ENCODE peak calls at places on chromosomes 2 and 18, in nine cellular contexts. One of them, this sample, is unnamed.

GRCh38 chr2:136125226-136125625 is 7.3 kb upstream of the CXCR4 start:
- DNase-seq in upper lobe of right lung: no peak
- DNase-seq in glutamatergic neuron: no peak
- DNase-seq in GM10248: no peak
- DNase-seq in lower leg skin: no peak
- DNase-seq in neural progenitor cell: peak; percentile 27
- DNase-seq in GM23338: no peak
- DNase-seq in foreskin fibroblast: no peak
- DNase-seq in tibial nerve: no peak
- DNase-seq in this sample: no peak

GRCh38 chr2:162449471-162449870 is 105.5 kb downstream of the GCA start:
- DNase-seq in upper lobe of right lung: no peak
- DNase-seq in glutamatergic neuron: no peak
- DNase-seq in GM10248: no peak
- DNase-seq in lower leg skin: no peak
- DNase-seq in neural progenitor cell: no peak
- DNase-seq in GM23338: no peak
- DNase-seq in foreskin fibroblast: no peak
- DNase-seq in tibial nerve: no peak
- DNase-seq in this sample: no peak

GRCh38 chr2:214310319-214310718 is 100.5 kb upstream of the VWC2L start:
- DNase-seq in upper lobe of right lung: no peak
- DNase-seq in glutamatergic neuron: no peak
- DNase-seq in GM10248: no peak
- DNase-seq in lower leg skin: no peak
- DNase-seq in neural progenitor cell: peak; percentile 23
- DNase-seq in GM23338: peak; percentile 43
- DNase-seq in foreskin fibroblast: no peak
- DNase-seq in tibial nerve: no peak
- DNase-seq in this sample: no peak

GRCh38 chr2:72995420-72996151 is 75.9 kb downstream of the SFXN5 start:
- DNase-seq in upper lobe of right lung: peak; percentile 46
- DNase-seq in glutamatergic neuron: no peak
- DNase-seq in GM10248: no peak
- DNase-seq in lower leg skin: peak; percentile 83
- DNase-seq in neural progenitor cell: peak; percentile 90
- DNase-seq in GM23338: no peak
- DNase-seq in foreskin fibroblast: no peak
- DNase-seq in tibial nerve: no peak
- DNase-seq in this sample: no peak

GRCh38 chr2:201441409-201441808 is 9.8 kb downstream of the TRAK2 start:
- DNase-seq in upper lobe of right lung: no peak
- DNase-seq in glutamatergic neuron: no peak
- DNase-seq in GM10248: no peak
- DNase-seq in lower leg skin: no peak
- DNase-seq in neural progenitor cell: no peak
- DNase-seq in GM23338: no peak
- DNase-seq in foreskin fibroblast: no peak
- DNase-seq in tibial nerve: no peak
- DNase-seq in this sample: no peak

GRCh38 chr2:44362207-44363015 is 664 bp downstream of the CAMKMT start:
- DNase-seq in upper lobe of right lung: peak; percentile 68
- DNase-seq in glutamatergic neuron: peak; percentile 50
- DNase-seq in GM10248: peak; percentile 21
- DNase-seq in lower leg skin: peak; percentile 86
- DNase-seq in neural progenitor cell: peak; percentile 66
- DNase-seq in GM23338: peak; percentile 77
- DNase-seq in foreskin fibroblast: peak; percentile 57
- DNase-seq in tibial nerve: no peak
- DNase-seq in this sample: no peak

GRCh38 chr2:145741161-145741560 is 1221.2 kb upstream of the ZEB2 start:
- DNase-seq in upper lobe of right lung: no peak
- DNase-seq in glutamatergic neuron: no peak
- DNase-seq in GM10248: no peak
- DNase-seq in lower leg skin: no peak
- DNase-seq in neural progenitor cell: no peak
- DNase-seq in GM23338: no peak
- DNase-seq in foreskin fibroblast: no peak
- DNase-seq in tibial nerve: no peak
- DNase-seq in this sample: no peak

GRCh38 chr2:231571810-231572209 is 20.9 kb upstream of the TEX44 start:
- DNase-seq in upper lobe of right lung: no peak
- DNase-seq in glutamatergic neuron: no peak
- DNase-seq in GM10248: no peak
- DNase-seq in lower leg skin: no peak
- DNase-seq in neural progenitor cell: no peak
- DNase-seq in GM23338: peak; percentile 77
- DNase-seq in foreskin fibroblast: no peak
- DNase-seq in tibial nerve: no peak
- DNase-seq in this sample: no peak

GRCh38 chr18:8944871-8945245 is 157.6 kb upstream of the NDUFV2 start:
- DNase-seq in upper lobe of right lung: no peak
- DNase-seq in glutamatergic neuron: no peak
- DNase-seq in GM10248: no peak
- DNase-seq in lower leg skin: no peak
- DNase-seq in neural progenitor cell: no peak
- DNase-seq in GM23338: no peak
- DNase-seq in foreskin fibroblast: no peak
- DNase-seq in tibial nerve: no peak
- DNase-seq in this sample: no peak

GRCh38 chr2:206783718-206784117 is 18.3 kb downstream of the FASTKD2 start:
- DNase-seq in upper lobe of right lung: no peak
- DNase-seq in glutamatergic neuron: peak; percentile 53
- DNase-seq in GM10248: no peak
- DNase-seq in lower leg skin: no peak
- DNase-seq in neural progenitor cell: peak; percentile 52
- DNase-seq in GM23338: peak; percentile 65
- DNase-seq in foreskin fibroblast: no peak
- DNase-seq in tibial nerve: no peak
- DNase-seq in this sample: no peak

GRCh38 chr2:204544961-204545860 is at the start of gene PARD3B:
- DNase-seq in upper lobe of right lung: peak; percentile 88
- DNase-seq in glutamatergic neuron: peak; percentile 50
- DNase-seq in GM10248: peak; percentile 28
- DNase-seq in lower leg skin: peak; percentile 91
- DNase-seq in neural progenitor cell: peak; percentile 84
- DNase-seq in GM23338: peak; percentile 86
- DNase-seq in foreskin fibroblast: peak; percentile 67
- DNase-seq in tibial nerve: peak; percentile 20
- DNase-seq in this sample: no peak

GRCh38 chr18:70132999-70133398 is 72.5 kb downstream of the RTTN start:
- DNase-seq in upper lobe of right lung: no peak
- DNase-seq in glutamatergic neuron: no peak
- DNase-seq in GM10248: no peak
- DNase-seq in lower leg skin: no peak
- DNase-seq in neural progenitor cell: no peak
- DNase-seq in GM23338: no peak
- DNase-seq in foreskin fibroblast: peak; percentile 93
- DNase-seq in tibial nerve: no peak
- DNase-seq in this sample: peak; percentile 47

GRCh38 chr18:52339891-52340371 is at the start of gene DCC:
- DNase-seq in upper lobe of right lung: no peak
- DNase-seq in glutamatergic neuron: peak; percentile 75
- DNase-seq in GM10248: peak; percentile 28
- DNase-seq in lower leg skin: no peak
- DNase-seq in neural progenitor cell: peak; percentile 87
- DNase-seq in GM23338: peak; percentile 82
- DNase-seq in foreskin fibroblast: peak; percentile 78
- DNase-seq in tibial nerve: no peak
- DNase-seq in this sample: no peak

GRCh38 chr2:10533811-10534321 is 85.7 kb upstream of the ODC1 start:
- DNase-seq in upper lobe of right lung: no peak
- DNase-seq in glutamatergic neuron: no peak
- DNase-seq in GM10248: no peak
- DNase-seq in lower leg skin: peak; percentile 67
- DNase-seq in neural progenitor cell: no peak
- DNase-seq in GM23338: no peak
- DNase-seq in foreskin fibroblast: no peak
- DNase-seq in tibial nerve: no peak
- DNase-seq in this sample: peak; percentile 11

GRCh38 chr2:111950241-111950640 is 51.8 kb downstream of the MERTK start:
- DNase-seq in upper lobe of right lung: no peak
- DNase-seq in glutamatergic neuron: no peak
- DNase-seq in GM10248: no peak
- DNase-seq in lower leg skin: no peak
- DNase-seq in neural progenitor cell: no peak
- DNase-seq in GM23338: no peak
- DNase-seq in foreskin fibroblast: peak; percentile 2
- DNase-seq in tibial nerve: no peak
- DNase-seq in this sample: peak; percentile 18

GRCh38 chr2:47656715-47657600 is 126.0 kb upstream of the MSH6 start:
- DNase-seq in upper lobe of right lung: no peak
- DNase-seq in glutamatergic neuron: no peak
- DNase-seq in GM10248: peak; percentile 43
- DNase-seq in lower leg skin: no peak
- DNase-seq in neural progenitor cell: no peak
- DNase-seq in GM23338: no peak
- DNase-seq in foreskin fibroblast: no peak
- DNase-seq in tibial nerve: no peak
- DNase-seq in this sample: no peak

GRCh38 chr2:120253021-120253882 is 600 bp downstream of the RALB start:
- DNase-seq in upper lobe of right lung: peak; percentile 94
- DNase-seq in glutamatergic neuron: peak; percentile 84
- DNase-seq in GM10248: peak; percentile 65
- DNase-seq in lower leg skin: peak; percentile 96
- DNase-seq in neural progenitor cell: peak; percentile 86
- DNase-seq in GM23338: peak; percentile 75
- DNase-seq in foreskin fibroblast: peak; percentile 78
- DNase-seq in tibial nerve: peak; percentile 70
- DNase-seq in this sample: peak; percentile 53

DNA sequence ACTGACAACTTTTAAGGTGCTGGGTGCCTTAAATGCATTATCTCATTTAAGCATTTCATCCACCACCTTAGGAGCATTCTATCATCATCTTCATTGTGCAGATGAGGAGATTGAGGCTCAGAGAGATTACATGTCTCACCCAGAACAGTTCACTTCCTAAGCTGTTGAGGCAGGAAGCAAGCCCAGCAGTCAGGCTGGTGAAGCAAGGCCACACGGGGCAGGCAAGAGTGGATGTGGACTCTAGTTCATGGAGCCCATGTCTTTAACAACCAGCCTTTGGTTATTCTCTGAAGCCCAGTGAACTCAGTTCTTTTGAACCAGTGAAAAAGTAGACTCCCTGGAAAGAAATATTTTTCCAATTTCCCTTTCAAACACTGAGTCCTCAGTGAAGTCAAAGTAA is 294.8 kb upstream of the MGAT5 start:
- DNase-seq in upper lobe of right lung: no peak
- DNase-seq in glutamatergic neuron: no peak
- DNase-seq in GM10248: no peak
- DNase-seq in lower leg skin: no peak
- DNase-seq in neural progenitor cell: no peak
- DNase-seq in GM23338: no peak
- DNase-seq in foreskin fibroblast: no peak
- DNase-seq in tibial nerve: no peak
- DNase-seq in this sample: no peak
- TF ChIP-seq CTCF in upper lobe of right lung: no peak
- TF ChIP-seq CTCF in glutamatergic neuron: no peak
- TF ChIP-seq CTCF in GM10248: no peak
- TF ChIP-seq CTCF in lower leg skin: no peak
- TF ChIP-seq CTCF in neural progenitor cell: no peak
- TF ChIP-seq CTCF in GM23338: no peak
- TF ChIP-seq CTCF in foreskin fibroblast: no peak
- TF ChIP-seq CTCF in tibial nerve: no peak
- TF ChIP-seq CTCF in this sample: no peak

DNA sequence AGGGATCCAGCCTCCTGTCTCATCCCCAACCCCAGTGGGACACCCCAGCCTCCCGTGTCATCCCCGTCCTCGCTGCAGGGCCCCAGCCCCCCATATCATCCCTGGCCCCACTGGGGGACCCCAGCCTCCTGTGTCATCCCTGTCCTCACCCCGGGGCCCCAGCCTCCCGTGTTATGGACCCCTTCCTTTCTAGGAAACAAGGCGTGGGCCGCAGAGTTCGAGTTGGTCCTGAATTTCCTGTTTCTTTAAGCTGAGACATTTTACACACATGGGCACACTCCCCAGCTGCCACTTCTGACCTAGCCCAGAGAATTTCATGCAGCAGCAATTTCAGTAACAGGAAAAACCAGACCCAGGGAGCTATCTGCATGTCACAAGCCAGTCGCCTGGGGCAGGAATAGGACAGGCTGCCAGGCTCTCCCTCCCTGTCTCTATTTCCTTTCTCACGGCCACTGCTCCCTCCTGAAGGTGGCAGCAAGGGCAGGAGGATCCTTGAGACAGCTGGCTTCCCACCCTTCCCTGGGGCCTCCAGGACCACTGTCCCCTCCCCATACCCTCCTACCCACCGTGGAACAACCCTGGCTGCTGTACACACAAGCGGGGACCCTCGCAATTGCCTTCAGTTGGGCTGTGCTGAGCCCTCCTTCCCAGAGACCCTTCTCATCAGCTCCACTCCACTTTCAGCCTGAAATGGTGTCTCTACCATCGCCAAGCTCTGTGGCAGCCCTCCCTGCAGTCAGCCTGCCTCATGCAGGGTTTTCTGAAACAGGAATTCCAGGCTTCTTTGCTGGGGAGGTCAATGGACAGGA is 141.9 kb upstream of the ID2 start:
- DNase-seq in upper lobe of right lung: no peak
- DNase-seq in glutamatergic neuron: no peak
- DNase-seq in GM10248: no peak
- DNase-seq in lower leg skin: peak; percentile 91
- DNase-seq in neural progenitor cell: peak; percentile 21
- DNase-seq in GM23338: peak; percentile 21
- DNase-seq in foreskin fibroblast: no peak
- DNase-seq in tibial nerve: no peak
- DNase-seq in this sample: no peak
- TF ChIP-seq CTCF in upper lobe of right lung: no peak
- TF ChIP-seq CTCF in glutamatergic neuron: no peak
- TF ChIP-seq CTCF in GM10248: no peak
- TF ChIP-seq CTCF in lower leg skin: no peak
- TF ChIP-seq CTCF in neural progenitor cell: no peak
- TF ChIP-seq CTCF in GM23338: peak; percentile 44
- TF ChIP-seq CTCF in foreskin fibroblast: no peak
- TF ChIP-seq CTCF in tibial nerve: no peak
- TF ChIP-seq CTCF in this sample: no peak

DNA sequence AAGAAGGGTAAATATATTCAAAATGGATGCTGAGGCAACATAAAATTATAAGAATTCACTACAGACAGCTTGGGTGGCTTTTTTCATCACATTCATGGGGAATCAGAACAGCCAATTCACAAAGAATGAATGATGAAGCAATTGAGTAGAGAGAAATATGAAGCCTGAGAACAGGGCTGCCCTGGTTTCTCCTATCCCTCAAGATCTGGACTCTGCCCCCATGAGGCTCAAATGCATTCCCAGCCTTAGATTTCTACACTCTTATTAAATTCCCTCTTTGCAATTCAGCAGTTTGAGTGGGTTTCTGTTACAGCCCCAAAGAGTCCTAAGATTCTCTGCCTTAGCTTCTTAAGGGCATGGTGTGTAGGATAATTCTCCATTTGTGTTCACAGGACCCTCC is 172.5 kb downstream of the MAIP1 start:
- DNase-seq in upper lobe of right lung: no peak
- DNase-seq in glutamatergic neuron: no peak
- DNase-seq in GM10248: no peak
- DNase-seq in lower leg skin: no peak
- DNase-seq in neural progenitor cell: no peak
- DNase-seq in GM23338: no peak
- DNase-seq in foreskin fibroblast: peak; percentile 64
- DNase-seq in tibial nerve: no peak
- DNase-seq in this sample: peak; percentile 31
- TF ChIP-seq CTCF in upper lobe of right lung: no peak
- TF ChIP-seq CTCF in glutamatergic neuron: no peak
- TF ChIP-seq CTCF in GM10248: no peak
- TF ChIP-seq CTCF in lower leg skin: no peak
- TF ChIP-seq CTCF in neural progenitor cell: no peak
- TF ChIP-seq CTCF in GM23338: no peak
- TF ChIP-seq CTCF in foreskin fibroblast: peak; percentile 10
- TF ChIP-seq CTCF in tibial nerve: no peak
- TF ChIP-seq CTCF in this sample: peak; percentile 37

GRCh38 chr2:175030380-175031271 is 25.4 kb upstream of the CHN1 start:
- DNase-seq in upper lobe of right lung: no peak
- DNase-seq in glutamatergic neuron: peak; percentile 28
- DNase-seq in GM10248: no peak
- DNase-seq in lower leg skin: no peak
- DNase-seq in neural progenitor cell: peak; percentile 78
- DNase-seq in GM23338: peak; percentile 82
- DNase-seq in foreskin fibroblast: no peak
- DNase-seq in tibial nerve: no peak
- DNase-seq in this sample: no peak
- TF ChIP-seq CTCF in upper lobe of right lung: peak; percentile 39
- TF ChIP-seq CTCF in glutamatergic neuron: peak; percentile 10
- TF ChIP-seq CTCF in GM10248: peak; percentile 43
- TF ChIP-seq CTCF in lower leg skin: no peak
- TF ChIP-seq CTCF in neural progenitor cell: peak; percentile 56
- TF ChIP-seq CTCF in GM23338: peak; percentile 82
- TF ChIP-seq CTCF in foreskin fibroblast: peak; percentile 50
- TF ChIP-seq CTCF in tibial nerve: no peak
- TF ChIP-seq CTCF in this sample: peak; percentile 33